ENCODE peak calls at places on chromosomes 16 and 17, in six cellular contexts. J is GM12891, D is K562, R is H1, A is HepG2, P is GM12878. N is an unnamed sample.
A peak's percentile ranks its signal among the peaks of the same experiment; 100 is the strongest.

GRCh38 chr17:42116705-42117396 is 4.3 kb downstream of the KAT2A start:
- DNase-seq in J (no peak), D (peak; percentile 56), R (peak; percentile 86), A (peak; percentile 85), P (no peak), N (peak; percentile 64)

GRCh38 chr16:67942200-67942509 is 1.8 kb downstream of the LCAT start:
- DNase-seq in J (peak; percentile 74), D (peak; percentile 50), R (peak; percentile 77), A (peak; percentile 61), P (no peak), N (peak; percentile 72)

GRCh38 chr17:77451894-77452852 is 311.4 kb downstream of the SEC14L1 start:
- DNase-seq in J (no peak), D (no peak), R (peak; percentile 69), A (peak; percentile 75), P (no peak), N (no peak)

GRCh38 chr16:53732296-53732929 is 28.5 kb downstream of the FTO start:
- DNase-seq in J (no peak), D (no peak), R (no peak), A (no peak), P (no peak), N (no peak)

GRCh38 chr17:42403150-42403549 is 14.9 kb upstream of the STAT3 start:
- DNase-seq in J (no peak), D (peak; percentile 34), R (peak; percentile 73), A (no peak), P (no peak), N (no peak)

GRCh38 chr17:3913531-3914318 is 2.5 kb downstream of the P2RX1 start:
- DNase-seq in J (peak; percentile 85), D (peak; percentile 65), R (peak; percentile 95), A (peak; percentile 51), P (peak; percentile 56), N (peak; percentile 86)

GRCh38 chr16:83615553-83615952 is 192.2 kb upstream of the HSBP1 start:
- DNase-seq in J (no peak), D (no peak), R (no peak), A (no peak), P (no peak), N (no peak)

GRCh38 chr16:8986818-8987191 is 23.1 kb upstream of the USP7 start:
- DNase-seq in J (no peak), D (no peak), R (no peak), A (no peak), P (no peak), N (no peak)

GRCh38 chr17:12618557-12618956 is 47.1 kb upstream of the MYOCD start:
- DNase-seq in J (no peak), D (no peak), R (no peak), A (no peak), P (no peak), N (no peak)

GRCh38 chr17:17749025-17749772 is 67.9 kb downstream of the RAI1 start:
- DNase-seq in J (no peak), D (no peak), R (peak; percentile 65), A (no peak), P (no peak), N (no peak)

GRCh38 chr16:56350491-56351405 is 74.6 kb downstream of the AMFR start:
- DNase-seq in J (no peak), D (no peak), R (no peak), A (no peak), P (no peak), N (no peak)

GRCh38 chr17:77859411-77859810 is 99.1 kb upstream of the TNRC6C start:
- DNase-seq in J (no peak), D (no peak), R (no peak), A (no peak), P (no peak), N (no peak)

GRCh38 chr16:55842369-55843104 is 9.6 kb upstream of the CES1 start:
- DNase-seq in J (peak; percentile 42), D (peak; percentile 60), R (peak; percentile 43), A (peak; percentile 56), P (no peak), N (peak; percentile 29)

GRCh38 chr16:965487-965886 is 5.3 kb downstream of the LMF1 start:
- DNase-seq in J (no peak), D (no peak), R (no peak), A (no peak), P (no peak), N (no peak)

GRCh38 chr17:46039592-46040186 is 40.6 kb downstream of the STH start:
- DNase-seq in J (no peak), D (no peak), R (no peak), A (no peak), P (no peak), N (no peak)

GRCh38 chr17:78147315-78147998 is 1.3 kb downstream of the C17orf99 start:
- DNase-seq in J (no peak), D (no peak), R (no peak), A (no peak), P (peak; percentile 85), N (no peak)

GRCh38 chr16:1780677-1781072 is 1.7 kb downstream of the SPSB3 start:
- DNase-seq in J (no peak), D (no peak), R (no peak), A (no peak), P (no peak), N (no peak)

GRCh38 chr16:28597692-28598261 is 927 bp upstream of the SULT1A2 start:
- DNase-seq in J (peak; percentile 41), D (peak; percentile 73), R (no peak), A (peak; percentile 91), P (no peak), N (no peak)

GRCh38 chr17:62336527-62336926 is 43.8 kb upstream of the EFCAB3 start:
- DNase-seq in J (no peak), D (no peak), R (no peak), A (no peak), P (no peak), N (no peak)

GRCh38 chr17:45241315-45242011 is 19.8 kb downstream of the FMNL1 start:
- DNase-seq in J (no peak), D (peak; percentile 45), R (peak; percentile 84), A (no peak), P (no peak), N (no peak)

GRCh38 chr16:70476272-70477020 is 22.1 kb downstream of the FCSK start:
- DNase-seq in J (peak; percentile 95), D (no peak), R (no peak), A (no peak), P (peak; percentile 96), N (peak; percentile 96)

GRCh38 chr16:14369734-14370598 is 260.1 kb downstream of the PARN start:
- DNase-seq in J (no peak), D (no peak), R (no peak), A (no peak), P (no peak), N (no peak)

GRCh38 chr16:73020409-73020884 is 27.5 kb downstream of the ZFHX3 start:
- DNase-seq in J (no peak), D (peak; percentile 19), R (no peak), A (peak; percentile 92), P (no peak), N (no peak)
- TF ChIP-seq POLR2A in J (no peak), D (no peak), R (no peak), A (no peak), P (no peak), N (no peak)

DNA sequence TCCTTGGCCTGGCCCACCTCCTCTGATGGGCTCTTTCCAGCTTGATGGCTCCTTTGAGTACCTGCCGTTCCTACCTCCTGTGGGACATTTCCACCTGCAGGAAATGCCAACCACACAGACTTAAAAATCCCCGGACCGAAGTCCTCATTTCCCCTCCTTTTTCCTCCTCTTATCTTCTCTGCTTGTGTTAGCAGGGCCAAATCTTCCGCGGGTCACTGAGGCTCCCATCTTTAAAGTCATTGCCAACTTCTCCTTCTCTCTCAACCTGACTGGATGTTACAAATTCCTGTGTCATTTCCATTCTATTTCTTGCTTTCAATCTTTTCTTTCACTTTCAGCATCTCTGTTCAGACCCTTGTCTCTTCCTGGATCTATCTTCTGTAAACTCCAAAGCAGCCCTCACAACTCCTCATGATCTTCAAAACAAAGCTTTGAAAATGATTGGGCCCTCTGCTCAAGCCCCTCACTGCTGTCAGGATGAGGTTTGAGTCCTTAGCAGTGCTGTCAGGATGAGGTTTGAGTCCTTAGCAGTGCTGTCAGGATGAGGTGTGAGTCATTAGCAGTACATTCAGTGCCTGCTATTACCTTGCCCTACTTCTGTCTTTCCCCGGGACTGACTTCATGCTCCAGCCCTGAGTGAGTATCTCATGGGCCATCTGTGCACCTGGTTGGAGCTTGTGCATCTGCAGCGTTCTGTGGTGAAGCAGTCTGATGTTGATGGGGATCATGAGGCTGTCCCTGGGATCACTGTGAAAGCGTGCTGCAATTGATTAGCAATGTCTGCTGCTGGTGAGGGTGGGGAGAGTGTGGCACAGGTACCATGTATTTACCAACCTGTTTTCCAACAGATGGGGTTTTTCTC is 100.1 kb downstream of the IRF8 start:
- DNase-seq in J (no peak), D (no peak), R (no peak), A (no peak), P (no peak), N (no peak)
- TF ChIP-seq TAF1 in J (no peak), D (no peak), R (no peak), A (no peak), P (no peak), N (no peak)

GRCh38 chr16:3035972-3036725 is 595 bp downstream of the BICDL2 start:
- DNase-seq in J (no peak), D (no peak), R (no peak), A (no peak), P (no peak), N (no peak)
- TF ChIP-seq POLR2AphosphoS5 in J (no peak), D (no peak), R (no peak), A (no peak), P (no peak), N (no peak)

GRCh38 chr17:67129283-67129682 is 84.9 kb downstream of the CACNG1 start:
- DNase-seq in J (no peak), D (no peak), R (no peak), A (no peak), P (no peak), N (no peak)

GRCh38 chr17:67127925-67128324 is 83.6 kb downstream of the CACNG1 start:
- DNase-seq in J (no peak), D (no peak), R (no peak), A (no peak), P (no peak), N (no peak)

GRCh38 chr17:67126983-67127382 is 82.6 kb downstream of the CACNG1 start:
- DNase-seq in J (no peak), D (no peak), R (no peak), A (no peak), P (no peak), N (no peak)

GRCh38 chr17:67130768-67131167 is 86.4 kb downstream of the CACNG1 start:
- DNase-seq in J (no peak), D (no peak), R (no peak), A (peak; percentile 33), P (no peak), N (no peak)

GRCh38 chr17:67128700-67129099 is 84.3 kb downstream of the CACNG1 start:
- DNase-seq in J (no peak), D (no peak), R (no peak), A (no peak), P (no peak), N (no peak)
- TF ChIP-seq POLR2A in J (no peak), D (no peak), R (no peak), A (no peak), P (no peak), N (no peak)

N was measured in GM12892.